ENCODE peak calls at places on chromosomes 12 and 14, in nine cellular contexts. One of them, this sample, is unnamed.

GRCh38 chr14:74425525-74426201 is 347 bp downstream of the SYNDIG1L start:
- DNase-seq in ELF-1: peak; percentile 43
- DNase-seq in stimulated activated CD4-positive, alpha-beta T cell treated with anti-CD3 and anti-CD28 coated beads, Interleukin-2, amount 100 ng/mL, for 24 hours: peak; percentile 64
- DNase-seq in non-pigmented ciliary epithelial cell: no peak
- DNase-seq in GM04504: no peak
- DNase-seq in kidney glomerular epithelial cell: no peak
- DNase-seq in stomach: no peak
- DNase-seq in posterior vena cava: peak; percentile 85
- DNase-seq in heart right ventricle: peak; percentile 50
- DNase-seq in this sample: no peak

GRCh38 chr12:24534632-24535031 is 414.3 kb downstream of the BCAT1 start:
- DNase-seq in stomach: no peak
- DNase-seq in non-pigmented ciliary epithelial cell: no peak
- DNase-seq in ELF-1: no peak
- DNase-seq in GM04504: no peak
- DNase-seq in kidney glomerular epithelial cell: no peak
- DNase-seq in posterior vena cava: no peak
- DNase-seq in stimulated activated CD4-positive, alpha-beta T cell treated with anti-CD3 and anti-CD28 coated beads, Interleukin-2, amount 100 ng/mL, for 24 hours: no peak
- DNase-seq in heart right ventricle: peak; percentile 45
- DNase-seq in this sample: no peak

GRCh38 chr14:95482967-95483842 is 33.2 kb downstream of the SYNE3 start:
- DNase-seq in posterior vena cava: peak; percentile 94
- DNase-seq in kidney glomerular epithelial cell: peak; percentile 88
- DNase-seq in heart right ventricle: peak; percentile 74
- DNase-seq in non-pigmented ciliary epithelial cell: peak; percentile 59
- DNase-seq in ELF-1: peak; percentile 76
- DNase-seq in stimulated activated CD4-positive, alpha-beta T cell treated with anti-CD3 and anti-CD28 coated beads, Interleukin-2, amount 100 ng/mL, for 24 hours: no peak
- DNase-seq in stomach: peak; percentile 67
- DNase-seq in GM04504: peak; percentile 89
- DNase-seq in this sample: peak; percentile 79

GRCh38 chr12:6831450-6831995 is 3.3 kb downstream of the P3H3 start:
- DNase-seq in stimulated activated CD4-positive, alpha-beta T cell treated with anti-CD3 and anti-CD28 coated beads, Interleukin-2, amount 100 ng/mL, for 24 hours: no peak
- DNase-seq in posterior vena cava: no peak
- DNase-seq in kidney glomerular epithelial cell: no peak
- DNase-seq in ELF-1: no peak
- DNase-seq in non-pigmented ciliary epithelial cell: no peak
- DNase-seq in GM04504: no peak
- DNase-seq in stomach: no peak
- DNase-seq in heart right ventricle: no peak
- DNase-seq in this sample: no peak

GRCh38 chr12:131057722-131058515 is 104.2 kb downstream of the ADGRD1 start:
- DNase-seq in GM04504: no peak
- DNase-seq in kidney glomerular epithelial cell: no peak
- DNase-seq in ELF-1: no peak
- DNase-seq in posterior vena cava: peak; percentile 64
- DNase-seq in heart right ventricle: peak; percentile 16
- DNase-seq in stomach: peak; percentile 15
- DNase-seq in stimulated activated CD4-positive, alpha-beta T cell treated with anti-CD3 and anti-CD28 coated beads, Interleukin-2, amount 100 ng/mL, for 24 hours: no peak
- DNase-seq in non-pigmented ciliary epithelial cell: no peak
- DNase-seq in this sample: no peak

GRCh38 chr12:52778833-52779232 is 1.7 kb upstream of the KRT76 start:
- DNase-seq in posterior vena cava: peak; percentile 5
- DNase-seq in GM04504: no peak
- DNase-seq in heart right ventricle: no peak
- DNase-seq in stomach: no peak
- DNase-seq in non-pigmented ciliary epithelial cell: no peak
- DNase-seq in stimulated activated CD4-positive, alpha-beta T cell treated with anti-CD3 and anti-CD28 coated beads, Interleukin-2, amount 100 ng/mL, for 24 hours: no peak
- DNase-seq in kidney glomerular epithelial cell: no peak
- DNase-seq in ELF-1: no peak
- DNase-seq in this sample: no peak

GRCh38 chr12:131793623-131794022 is 34.6 kb upstream of the MMP17 start:
- DNase-seq in stomach: no peak
- DNase-seq in GM04504: peak; percentile 16
- DNase-seq in posterior vena cava: no peak
- DNase-seq in stimulated activated CD4-positive, alpha-beta T cell treated with anti-CD3 and anti-CD28 coated beads, Interleukin-2, amount 100 ng/mL, for 24 hours: no peak
- DNase-seq in non-pigmented ciliary epithelial cell: no peak
- DNase-seq in heart right ventricle: no peak
- DNase-seq in kidney glomerular epithelial cell: no peak
- DNase-seq in ELF-1: no peak
- DNase-seq in this sample: no peak

GRCh38 chr12:89353823-89354629 is 1.7 kb upstream of the DUSP6 start:
- DNase-seq in heart right ventricle: peak; percentile 87
- DNase-seq in ELF-1: peak; percentile 88
- DNase-seq in stomach: peak; percentile 86
- DNase-seq in stimulated activated CD4-positive, alpha-beta T cell treated with anti-CD3 and anti-CD28 coated beads, Interleukin-2, amount 100 ng/mL, for 24 hours: peak; percentile 85
- DNase-seq in non-pigmented ciliary epithelial cell: no peak
- DNase-seq in GM04504: peak; percentile 43
- DNase-seq in kidney glomerular epithelial cell: peak; percentile 68
- DNase-seq in posterior vena cava: peak; percentile 94
- DNase-seq in this sample: no peak

GRCh38 chr12:104510145-104510872 is 53.6 kb downstream of the CHST11 start:
- DNase-seq in kidney glomerular epithelial cell: no peak
- DNase-seq in ELF-1: no peak
- DNase-seq in GM04504: no peak
- DNase-seq in stimulated activated CD4-positive, alpha-beta T cell treated with anti-CD3 and anti-CD28 coated beads, Interleukin-2, amount 100 ng/mL, for 24 hours: no peak
- DNase-seq in stomach: no peak
- DNase-seq in heart right ventricle: no peak
- DNase-seq in non-pigmented ciliary epithelial cell: no peak
- DNase-seq in posterior vena cava: no peak
- DNase-seq in this sample: no peak

GRCh38 chr12:68495666-68496065 is 115.0 kb upstream of the RAP1B start:
- DNase-seq in ELF-1: no peak
- DNase-seq in non-pigmented ciliary epithelial cell: peak; percentile 58
- DNase-seq in posterior vena cava: no peak
- DNase-seq in stimulated activated CD4-positive, alpha-beta T cell treated with anti-CD3 and anti-CD28 coated beads, Interleukin-2, amount 100 ng/mL, for 24 hours: no peak
- DNase-seq in heart right ventricle: no peak
- DNase-seq in stomach: no peak
- DNase-seq in kidney glomerular epithelial cell: peak; percentile 33
- DNase-seq in GM04504: peak; percentile 50
- DNase-seq in this sample: peak; percentile 30

GRCh38 chr12:132955933-132956725 is at the start of gene ZNF605:
- DNase-seq in heart right ventricle: peak; percentile 91
- DNase-seq in stomach: peak; percentile 87
- DNase-seq in ELF-1: peak; percentile 93
- DNase-seq in non-pigmented ciliary epithelial cell: peak; percentile 55
- DNase-seq in kidney glomerular epithelial cell: peak; percentile 82
- DNase-seq in stimulated activated CD4-positive, alpha-beta T cell treated with anti-CD3 and anti-CD28 coated beads, Interleukin-2, amount 100 ng/mL, for 24 hours: peak; percentile 86
- DNase-seq in posterior vena cava: peak; percentile 97
- DNase-seq in GM04504: peak; percentile 72
- DNase-seq in this sample: peak; percentile 45

This sample was measured in HS-27A.